ENCODE peak calls at places on chromosomes 13 and 19, in seven cellular contexts. K is HFF-Myc; U is GM10248; O is AG04449; J is stimulated activated CD4-positive, alpha-beta T cell treated with anti-CD3 and anti-CD28 coated beads, Interleukin-15, amount 100 ng/mL, for 24 hours; F is activated T-cell treated with anti-CD3 and anti-CD28 coated beads, Interleukin-2, amount 50 U/mL, for 72 hours; N is GM12865. R is an unnamed sample.

GRCh38 chr19:12913871-12914690 is 5.0 kb downstream of the SYCE2 start:
- DNase-seq in J (peak), N (no peak), K (no peak), O (no peak), F (peak), U (no peak), R (peak)

GRCh38 chr19:10209305-10209704 is 14.6 kb upstream of the DNMT1 start:
- DNase-seq in U (no peak), N (no peak), J (no peak), F (no peak), O (no peak), K (no peak), R (no peak)

GRCh38 chr13:77425705-77426104 is 98.8 kb upstream of the MYCBP2 start:
- DNase-seq in N (no peak), F (no peak), O (no peak), J (no peak), K (no peak), U (no peak), R (no peak)

GRCh38 chr19:54536956-54537355 is 34.3 kb downstream of the LAIR2 start:
- DNase-seq in K (no peak), U (no peak), F (no peak), J (no peak), N (no peak), O (no peak), R (no peak)

GRCh38 chr13:102773441-102774209 is at the start of gene TEX30:
- DNase-seq in F (peak), K (no peak), U (peak), O (no peak), J (peak), N (peak), R (peak)

GRCh38 chr13:99961634-99962033 is 9.9 kb downstream of the ZIC5 start:
- DNase-seq in U (no peak), J (no peak), N (no peak), O (no peak), K (no peak), F (no peak), R (no peak)

GRCh38 chr13:51050021-51050886 is 60.8 kb downstream of the C13orf42 start:
- DNase-seq in K (no peak), O (no peak), F (no peak), U (no peak), N (no peak), J (no peak), R (no peak)

GRCh38 chr13:48526269-48526668 is 6.6 kb downstream of the RCBTB2 start:
- DNase-seq in J (no peak), F (no peak), U (no peak), K (no peak), N (no peak), O (no peak), R (no peak)

GRCh38 chr13:76708138-76708537 is 178.1 kb downstream of the KCTD12 start:
- DNase-seq in F (no peak), U (no peak), J (no peak), N (no peak), O (no peak), K (no peak), R (no peak)

GRCh38 chr19:1027020-1027952 is 878 bp downstream of the CNN2 start:
- DNase-seq in J (peak), N (peak), O (no peak), F (peak), U (no peak), K (no peak), R (peak)

GRCh38 chr19:29478578-29479565 is 46.9 kb upstream of the VSTM2B start:
- DNase-seq in F (peak), O (no peak), J (peak), U (no peak), K (no peak), N (peak), R (peak)

GRCh38 chr19:40813182-40813581 is 14.2 kb downstream of the EGLN2 start:
- DNase-seq in F (no peak), U (no peak), J (no peak), N (no peak), O (no peak), K (no peak), R (no peak)

GRCh38 chr19:10871711-10872550 is 578 bp downstream of the CARM1 start:
- DNase-seq in U (no peak), O (no peak), F (peak), N (peak), J (peak), K (no peak), R (peak)

GRCh38 chr13:105774739-105775460 is 760.6 kb downstream of the EFNB2 start:
- DNase-seq in F (no peak), K (no peak), U (no peak), J (no peak), O (no peak), N (peak), R (no peak)

GRCh38 chr13:108924154-108924940 is 294.9 kb downstream of the MYO16 start:
- DNase-seq in N (no peak), K (no peak), F (no peak), J (no peak), U (no peak), O (no peak), R (no peak)

GRCh38 chr13:46684287-46685001 is 112.5 kb downstream of the ESD start:
- DNase-seq in U (no peak), J (no peak), O (no peak), N (no peak), K (no peak), F (no peak), R (no peak)

GRCh38 chr13:68439821-68440220 is 1209.7 kb upstream of the PCDH9 start:
- DNase-seq in O (no peak), J (no peak), U (no peak), N (no peak), F (no peak), K (no peak), R (no peak)

GRCh38 chr19:33876192-33876591 is 79.5 kb downstream of the KCTD15 start:
- DNase-seq in J (no peak), F (no peak), K (no peak), U (no peak), N (no peak), O (no peak), R (no peak)

GRCh38 chr13:75771818-75772217 is 135.7 kb downstream of the LMO7 start:
- DNase-seq in F (no peak), N (no peak), U (no peak), J (no peak), K (no peak), O (no peak), R (no peak)

GRCh38 chr13:51230473-51231105 is 8.4 kb downstream of the FAM124A start:
- DNase-seq in K (no peak), O (no peak), U (no peak), N (no peak), F (no peak), J (no peak), R (no peak)

GRCh38 chr13:98528663-98529064 is 48.2 kb downstream of the STK24 start:
- DNase-seq in N (peak), U (no peak), K (no peak), O (no peak), F (peak), J (peak), R (no peak)

GRCh38 chr13:28299941-28300340 is 161.6 kb downstream of the PAN3 start:
- DNase-seq in U (no peak), F (no peak), K (no peak), J (no peak), N (no peak), O (no peak), R (no peak)

GRCh38 chr19:55528030-55528801 is 8.7 kb downstream of the SBK2 start:
- DNase-seq in K (no peak), F (no peak), N (no peak), J (no peak), U (no peak), O (no peak), R (no peak)

GRCh38 chr13:34733720-34734119 is 208.3 kb upstream of the NBEA start:
- DNase-seq in U (no peak), O (no peak), K (no peak), F (no peak), N (no peak), J (no peak), R (no peak)

GRCh38 chr19:19229701-19230100 is 17.9 kb downstream of the NCAN start:
- DNase-seq in K (no peak), J (no peak), N (no peak), O (no peak), U (no peak), F (no peak), R (no peak)

GRCh38 chr13:75789451-75790197 is 153.5 kb downstream of the LMO7 start:
- DNase-seq in O (no peak), U (no peak), N (no peak), J (no peak), F (no peak), K (no peak), R (no peak)

GRCh38 chr13:30705672-30706071 is 29.7 kb upstream of the ALOX5AP start:
- DNase-seq in J (no peak), O (no peak), F (no peak), N (no peak), U (no peak), K (no peak), R (no peak)

GRCh38 chr13:108919036-108919907 is 289.9 kb downstream of the MYO16 start:
- DNase-seq in F (no peak), O (no peak), J (no peak), N (no peak), K (no peak), U (no peak), R (no peak)

GRCh38 chr13:23598371-23598770 is 28.2 kb downstream of the TNFRSF19 start:
- DNase-seq in N (no peak), J (no peak), U (no peak), K (no peak), F (no peak), O (no peak), R (no peak)

GRCh38 chr19:54518844-54519243 is 16.2 kb downstream of the LAIR2 start:
- DNase-seq in N (peak), U (peak), K (no peak), O (no peak), J (peak), F (peak), R (peak)

GRCh38 chr19:802888-803561 is 5.8 kb downstream of the PTBP1 start:
- DNase-seq in N (no peak), O (no peak), F (no peak), K (no peak), J (no peak), U (no peak), R (no peak)

GRCh38 chr13:31755803-31756212 is 16.5 kb downstream of the RXFP2 start:
- DNase-seq in K (no peak), N (no peak), J (no peak), F (no peak), O (no peak), U (no peak), R (no peak)

GRCh38 chr19:36026091-36026876 is 6.4 kb downstream of the CLIP3 start:
- DNase-seq in K (no peak), J (no peak), O (no peak), U (no peak), N (no peak), F (no peak), R (no peak)

GRCh38 chr13:107585466-107585865 is 629.9 kb downstream of the LIG4 start:
- DNase-seq in U (no peak), J (no peak), F (no peak), O (no peak), K (no peak), N (no peak), R (no peak)

GRCh38 chr13:114203536-114203935 is 24.5 kb downstream of the CFAP97D2 start:
- DNase-seq in F (no peak), U (no peak), K (no peak), N (no peak), J (peak), O (no peak), R (no peak)

GRCh38 chr13:48853381-48854102 is 122.2 kb upstream of the FNDC3A start:
- DNase-seq in F (peak), N (peak), O (no peak), J (peak), U (no peak), K (no peak), R (peak)

GRCh38 chr13:66074018-66074615 is 1156.0 kb downstream of the PCDH9 start:
- DNase-seq in U (no peak), F (no peak), K (no peak), N (no peak), J (no peak), O (no peak), R (no peak)

GRCh38 chr13:39023761-39024160 is 14.1 kb downstream of the PROSER1 start:
- DNase-seq in J (no peak), F (no peak), N (no peak), K (no peak), U (no peak), O (no peak), R (no peak)

GRCh38 chr19:2355168-2356035 is 4.7 kb upstream of the TMPRSS9 start:
- DNase-seq in K (no peak), U (no peak), F (no peak), N (no peak), J (no peak), O (no peak), R (no peak)

R was measured in stimulated activated naive CD8-positive, alpha-beta T cell treated with anti-CD3 and anti-CD28 coated beads, Interleukin-15, Interleukin-2, amounts not matched to agents 100 U/mL and 50 U/mL, for 24 hours.